ENCODE peak calls at places on chromosome 14, in five cellular contexts. L is KG1; Z is MV-4-11; R is neuronal stem cell; X is CD8-positive, alpha-beta T cell. F is an unnamed sample.

GRCh38 chr14:67674480-67675218 is at the start of gene VTI1B:
- DNase-seq in X (peak), Z (peak), L (peak), R (peak), F (peak)

GRCh38 chr14:102285106-102285505 is 19.9 kb downstream of the MOK start:
- DNase-seq in Z (no peak), L (no peak), R (no peak), X (no peak), F (no peak)

GRCh38 chr14:61526405-61527312 is 168.7 kb upstream of the HIF1A start:
- DNase-seq in Z (no peak), R (no peak), L (no peak), X (no peak), F (no peak)

GRCh38 chr14:54343276-54344121 is 53.3 kb upstream of the CDKN3 start:
- DNase-seq in X (no peak), L (no peak), Z (no peak), R (no peak), F (no peak)

GRCh38 chr14:89384023-89384422 is 33.0 kb downstream of the FOXN3 start:
- DNase-seq in R (no peak), L (no peak), X (no peak), Z (no peak), F (no peak)

GRCh38 chr14:68653754-68654153 is 139.1 kb downstream of the ZFP36L1 start:
- DNase-seq in R (no peak), X (no peak), Z (no peak), L (no peak), F (no peak)

GRCh38 chr14:73489481-73490175 is 1.1 kb upstream of the RIOX1 start:
- DNase-seq in L (no peak), X (no peak), R (no peak), Z (no peak), F (no peak)

GRCh38 chr14:26993541-26993940 is 395.7 kb upstream of the NOVA1 start:
- DNase-seq in L (no peak), X (no peak), Z (no peak), R (no peak), F (no peak)

GRCh38 chr14:67576216-67576615 is 23.9 kb downstream of the PIGH start:
- DNase-seq in L (no peak), X (no peak), R (no peak), Z (no peak), F (no peak)

GRCh38 chr14:68255697-68256178 is 436.2 kb downstream of the RAD51B start:
- DNase-seq in R (no peak), L (no peak), Z (no peak), X (no peak), F (no peak)

GRCh38 chr14:24978862-24979724 is 70.9 kb downstream of the STXBP6 start:
- DNase-seq in R (no peak), Z (no peak), X (no peak), L (no peak), F (no peak)

GRCh38 chr14:21334202-21334906 is 49.5 kb downstream of the SUPT16H start:
- DNase-seq in X (no peak), L (no peak), R (no peak), Z (no peak), F (no peak)

GRCh38 chr14:64717870-64718269 is 13.6 kb downstream of the PLEKHG3 start:
- DNase-seq in Z (no peak), X (no peak), R (no peak), L (no peak), F (no peak)

GRCh38 chr14:105537580-105538474 is 11.4 kb downstream of the TMEM121 start:
- DNase-seq in Z (peak), L (no peak), R (no peak), X (peak), F (no peak)

GRCh38 chr14:96352708-96353107 is 10.4 kb downstream of the ATG2B start:
- DNase-seq in R (no peak), L (no peak), Z (no peak), X (no peak), F (no peak)

F was measured in GOT3.